ENCODE peak calls at places on chromosomes 12 and 14, in nine cellular contexts. K is ovary; A is IMR-90; I is DND-41; B is psoas muscle; V is HCT116; M is transverse colon; J is tibial artery; S is CD8-positive, alpha-beta T cell. H is an unnamed sample.

GRCh38 chr12:24975425-24975824 is 26.5 kb upstream of the BCAT1 start:
- DNase-seq in K (no peak), J (no peak), V (no peak), S (no peak), M (no peak), I (no peak), A (no peak), B (no peak), H (no peak)

GRCh38 chr14:43687866-43688265 is 819.2 kb downstream of the FSCB start:
- DNase-seq in J (no peak), V (no peak), K (no peak), A (peak; percentile 58), I (no peak), M (no peak), S (no peak), B (no peak), H (peak; percentile 40)

GRCh38 chr12:22529281-22530060 is 14.9 kb downstream of the C2CD5 start:
- DNase-seq in S (no peak), J (no peak), I (no peak), M (no peak), V (no peak), K (no peak), B (no peak), A (peak; percentile 63), H (peak; percentile 71)

GRCh38 chr14:104138098-104138890 is at the start of gene KIF26A:
- DNase-seq in I (no peak), S (peak; percentile 28), A (no peak), M (peak; percentile 47), V (peak; percentile 51), B (peak; percentile 28), J (peak; percentile 62), K (peak; percentile 49), H (no peak)

GRCh38 chr14:77804592-77804991 is 4.7 kb downstream of the ADCK1 start:
- DNase-seq in I (no peak), K (no peak), V (no peak), J (no peak), M (peak; percentile 31), S (no peak), B (no peak), A (no peak), H (peak; percentile 35)

GRCh38 chr14:104580961-104581360 is 1.4 kb downstream of the C14orf180 start:
- DNase-seq in M (peak; percentile 56), I (no peak), K (no peak), V (no peak), B (peak; percentile 33), S (no peak), J (peak; percentile 81), A (peak; percentile 4), H (peak; percentile 2)

GRCh38 chr12:106566771-106567170 is 16.0 kb upstream of the RFX4 start:
- DNase-seq in K (no peak), J (no peak), A (no peak), S (no peak), V (no peak), B (no peak), I (no peak), M (no peak), H (no peak)

GRCh38 chr14:99426265-99426664 is 54.4 kb downstream of the SETD3 start:
- DNase-seq in M (no peak), B (no peak), A (no peak), S (no peak), J (no peak), I (no peak), K (no peak), V (no peak), H (no peak)

GRCh38 chr12:113697646-113698504 is 226.2 kb upstream of the LHX5 start:
- DNase-seq in V (no peak), A (no peak), S (no peak), J (no peak), M (no peak), K (no peak), I (no peak), B (no peak), H (no peak)

GRCh38 chr12:108807476-108807875 is 49.9 kb downstream of the SSH1 start:
- DNase-seq in S (no peak), V (no peak), B (no peak), J (peak; percentile 60), A (no peak), K (no peak), M (no peak), I (no peak), H (no peak)

GRCh38 chr12:95976416-95976832 is 19.7 kb downstream of the HAL start:
- DNase-seq in S (no peak), V (no peak), I (no peak), M (no peak), B (no peak), A (peak; percentile 15), J (no peak), K (no peak), H (peak; percentile 43)

GRCh38 chr12:48978291-48978740 is at the start of gene WNT1:
- DNase-seq in B (no peak), V (no peak), A (no peak), J (no peak), S (no peak), I (no peak), M (no peak), K (no peak), H (no peak)

GRCh38 chr14:95049952-95050351 is 107.4 kb downstream of the DICER1 start:
- DNase-seq in B (no peak), M (no peak), K (no peak), J (no peak), V (no peak), I (no peak), S (no peak), A (no peak), H (no peak)

GRCh38 chr12:12398026-12398859 is 41.4 kb downstream of the BORCS5 start:
- DNase-seq in K (peak; percentile 90), S (no peak), I (no peak), A (peak; percentile 97), J (peak; percentile 83), M (peak; percentile 30), B (peak; percentile 60), V (no peak), H (peak; percentile 99)

GRCh38 chr12:20024194-20024593 is 344.1 kb upstream of the PDE3A start:
- DNase-seq in S (no peak), B (no peak), K (peak; percentile 29), J (no peak), V (no peak), A (no peak), M (no peak), I (no peak), H (no peak)

GRCh38 chr14:53190938-53191337 is 37.8 kb upstream of the DDHD1 start:
- DNase-seq in I (no peak), K (no peak), S (no peak), B (no peak), A (peak; percentile 12), V (no peak), M (no peak), J (no peak), H (peak; percentile 49)

GRCh38 chr12:104638760-104639319 is 182.1 kb downstream of the CHST11 start:
- DNase-seq in I (no peak), M (no peak), K (no peak), V (no peak), J (no peak), A (no peak), S (no peak), B (no peak), H (no peak)

GRCh38 chr14:100070310-100070709 is 5.1 kb downstream of the EVL start:
- DNase-seq in A (no peak), K (no peak), B (no peak), M (no peak), J (no peak), S (peak; percentile 88), V (no peak), I (peak; percentile 67), H (no peak)

DNA sequence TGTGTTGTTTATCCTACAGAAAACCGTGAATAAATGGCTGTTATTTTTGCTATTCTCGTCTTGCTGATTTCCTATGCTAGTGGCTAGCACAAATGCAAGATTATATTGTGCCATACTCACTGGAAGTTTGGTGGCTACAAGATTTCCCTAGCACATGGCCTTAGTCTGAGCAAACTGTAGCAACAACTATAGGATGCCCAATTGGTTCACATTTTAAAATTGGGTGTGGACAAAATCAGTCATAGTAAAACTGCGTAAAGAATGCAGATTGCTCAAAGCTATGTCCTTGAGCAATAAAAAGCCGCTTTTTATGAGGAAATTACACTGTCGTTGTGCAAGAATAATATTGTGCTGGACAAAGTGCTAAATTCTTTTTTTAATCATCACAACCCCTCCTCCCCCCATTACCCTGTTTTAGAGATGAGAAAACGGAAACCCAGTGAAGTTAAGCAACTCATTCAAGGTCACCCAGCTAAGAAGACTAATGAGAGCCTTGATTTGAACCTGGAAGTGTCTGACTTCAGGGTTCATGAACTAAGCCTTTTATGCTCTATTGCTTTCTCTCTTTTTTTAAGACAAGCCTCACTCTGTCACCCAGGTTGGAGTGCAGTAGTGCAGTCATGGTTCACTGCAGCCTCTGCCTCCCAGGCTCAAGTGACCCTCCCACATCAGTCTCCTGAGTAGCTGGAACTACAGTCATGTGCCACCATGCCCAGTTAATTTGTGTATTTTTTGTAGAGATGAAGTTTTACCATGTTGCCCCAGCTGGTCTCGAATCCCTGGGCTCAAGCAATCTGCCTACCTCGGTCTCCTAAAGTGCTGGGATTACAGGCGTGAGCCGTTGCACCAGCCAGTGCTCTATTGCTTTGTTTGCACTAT is 73.6 kb downstream of the SRGAP1 start:
- DNase-seq in A (peak; percentile 96), V (peak; percentile 91), J (no peak), S (no peak), K (peak; percentile 36), M (no peak), B (no peak), I (no peak), H (peak; percentile 99)
- H3K4me3 ChIP-seq in A (no peak overlapping the region), V (peak overlapping the region; percentile 3), J (no peak overlapping the region), S (no peak overlapping the region), K (no peak overlapping the region), M (no peak overlapping the region), B (no peak overlapping the region), I (no peak overlapping the region), H (no peak overlapping the region)

DNA sequence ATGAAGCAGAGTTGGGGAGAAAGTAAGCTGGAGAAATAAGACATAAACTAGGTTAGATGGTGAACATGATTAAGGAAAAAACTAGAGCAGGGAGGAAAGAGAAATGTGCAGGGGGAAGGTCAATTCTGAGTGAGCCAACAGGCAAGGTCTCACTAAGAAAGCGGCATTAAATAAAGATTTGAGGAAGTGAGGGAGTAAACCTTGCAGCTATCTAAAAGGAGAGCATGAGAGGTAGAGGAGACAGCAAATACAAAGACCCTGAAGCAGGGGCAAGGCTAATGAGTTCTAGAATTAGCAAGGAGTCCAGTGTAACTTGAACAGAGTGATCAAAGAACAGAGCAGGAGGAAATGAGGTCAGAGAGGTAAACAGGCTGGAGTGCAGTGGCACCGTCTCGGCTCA is 4.4 kb upstream of the SOCS2 start:
- DNase-seq in I (no peak), J (no peak), S (no peak), A (no peak), K (no peak), V (no peak), M (no peak), B (no peak), H (no peak)
- TF ChIP-seq CTCF in I (no peak), J (no peak), S (no peak), A (no peak), K (no peak), V (no peak), M (no peak), B (no peak), H (no peak)

GRCh38 chr14:36498938-36499337 is 21.1 kb downstream of the NKX2-1 start:
- DNase-seq in K (no peak), V (no peak), I (no peak), A (no peak), B (no peak), J (no peak), S (no peak), M (no peak), H (no peak)
- H3K27me3 ChIP-seq in K (no peaks in the 10 kb centered on the region), V (peaks cover 86% of the 10 kb centered on the region), I (peaks cover 57% of the 10 kb centered on the region), A (peaks cover 15% of the 10 kb centered on the region), B (peaks cover 20% of the 10 kb centered on the region), J (peaks cover under 1% of the 10 kb centered on the region), S (peaks cover 9% of the 10 kb centered on the region), M (peaks cover 100% of the 10 kb centered on the region), H (peaks cover 11% of the 10 kb centered on the region)

GRCh38 chr12:109836916-109837315 is 3.7 kb upstream of the TRPV4 start:
- DNase-seq in J (no peak), B (no peak), A (peak; percentile 25), V (no peak), M (no peak), K (no peak), S (no peak), I (no peak), H (peak; percentile 60)
- H3K4me3 ChIP-seq in J (no peak overlapping the region), B (no peak overlapping the region), A (no peak overlapping the region), V (no peak overlapping the region), M (no peak overlapping the region), K (no peak overlapping the region), S (no peak overlapping the region), I (no peak overlapping the region), H (no peak overlapping the region)

H was measured in bronchial epithelial cell.